ENCODE peak calls at places on chromosomes 5 and 9, in six cellular contexts. U is neural progenitor cell, A is PC-3, N is PC-9, I is GM23338, B is MM.1S. T is an unnamed sample. For H3K36me3 and H3F3A, the result is how much of the 10 kb centered on the place peaks cover.

GRCh38 chr5:463952-464351 is 21.0 kb downstream of the EXOC3 start:
- DNase-seq in U (no peak), A (no peak), N (no peak), I (no peak), B (no peak), T (no peak)

GRCh38 chr5:98428806-98429205 is 344.7 kb upstream of the RGMB start:
- DNase-seq in U (no peak), A (no peak), N (no peak), I (no peak), B (peak), T (peak)

GRCh38 chr5:108822211-108822947 is 74.7 kb downstream of the FER start:
- DNase-seq in U (no peak), A (no peak), N (no peak), I (no peak), B (no peak), T (no peak)

GRCh38 chr5:139262414-139263139 is 31.0 kb upstream of the MATR3 start:
- DNase-seq in U (peak), A (peak), N (peak), I (peak), B (peak), T (peak)

GRCh38 chr9:114271556-114272510 is 51.1 kb upstream of the ORM1 start:
- DNase-seq in U (peak), A (peak), N (no peak), I (peak), B (peak), T (peak)

GRCh38 chr9:114495992-114496391 is 9.3 kb downstream of the WHRN start:
- DNase-seq in U (no peak), A (no peak), N (no peak), I (no peak), B (no peak), T (no peak)

GRCh38 chr9:124352616-124353015 is 62.6 kb downstream of the PSMB7 start:
- DNase-seq in U (no peak), A (no peak), N (no peak), I (no peak), B (no peak), T (peak)

GRCh38 chr9:70340572-70340971 is 73.9 kb downstream of the KLF9 start:
- DNase-seq in U (peak), A (peak), N (no peak), I (peak), B (no peak), T (peak)

GRCh38 chr9:108443278-108443633 is 412.5 kb downstream of the ACTL7B start:
- DNase-seq in U (no peak), A (no peak), N (no peak), I (no peak), B (no peak), T (peak)

GRCh38 chr5:33338336-33339110 is 102.2 kb upstream of the TARS1 start:
- DNase-seq in U (no peak), A (no peak), N (no peak), I (no peak), B (no peak), T (no peak)

GRCh38 chr9:129131300-129132145 is 20.3 kb downstream of the PTPA start:
- DNase-seq in U (peak), A (peak), N (peak), I (peak), B (peak), T (peak)

GRCh38 chr9:3215658-3216057 is 310.1 kb downstream of the RFX3 start:
- DNase-seq in U (no peak), A (no peak), N (no peak), I (no peak), B (no peak), T (no peak)

GRCh38 chr9:82091610-82092009 is 103.0 kb downstream of the SPATA31D1 start:
- DNase-seq in U (no peak), A (peak), N (no peak), I (no peak), B (no peak), T (no peak)

GRCh38 chr5:31350395-31350794 is 156.9 kb downstream of the CDH6 start:
- DNase-seq in U (no peak), A (no peak), N (no peak), I (no peak), B (no peak), T (no peak)

GRCh38 chr9:120348951-120349429 is 231.0 kb downstream of the CDK5RAP2 start:
- DNase-seq in U (peak), A (peak), N (peak), I (peak), B (no peak), T (peak)

GRCh38 chr5:178293400-178293799 is 60.8 kb upstream of the PHYKPL start:
- DNase-seq in U (no peak), A (no peak), N (no peak), I (no peak), B (no peak), T (no peak)

GRCh38 chr5:172775326-172776234 is 4.6 kb upstream of the DUSP1 start:
- DNase-seq in U (no peak), A (peak), N (no peak), I (no peak), B (no peak), T (peak)

GRCh38 chr9:97038909-97039781 is at the start of gene CTSV:
- DNase-seq in U (peak), A (peak), N (peak), I (peak), B (peak), T (peak)

GRCh38 chr5:176609724-176610429 is at the start of gene GPRIN1:
- DNase-seq in U (peak), A (peak), N (peak), I (peak), B (peak), T (peak)

GRCh38 chr5:150515446-150515845 is 7.5 kb downstream of the NDST1 start:
- DNase-seq in U (no peak), A (no peak), N (no peak), I (no peak), B (no peak), T (peak)

GRCh38 chr5:8184455-8185063 is 315.6 kb downstream of the MTRR start:
- DNase-seq in U (peak), A (peak), N (peak), I (peak), B (peak), T (peak)

GRCh38 chr5:60339691-60340191 is 360.2 kb downstream of the DEPDC1B start:
- DNase-seq in U (no peak), A (no peak), N (no peak), I (no peak), B (no peak), T (peak)

GRCh38 chr5:57311251-57311650 is 137.4 kb downstream of the GPBP1 start:
- DNase-seq in U (no peak), A (no peak), N (no peak), I (peak), B (no peak), T (peak)

GRCh38 chr5:135032613-135033025 is 1.4 kb downstream of the PITX1 start:
- DNase-seq in U (no peak), A (no peak), N (no peak), I (no peak), B (peak), T (peak)

GRCh38 chr5:134833340-134834032 is 12.3 kb upstream of the C5orf24 start:
- DNase-seq in U (no peak), A (no peak), N (no peak), I (no peak), B (no peak), T (no peak)

GRCh38 chr5:75668348-75668895 is 48.8 kb downstream of the POC5 start:
- DNase-seq in U (no peak), A (no peak), N (no peak), I (no peak), B (no peak), T (no peak)

GRCh38 chr5:38913714-38914113 is 67.9 kb downstream of the OSMR start:
- DNase-seq in U (no peak), A (no peak), N (no peak), I (no peak), B (no peak), T (peak)

GRCh38 chr9:122815544-122815943 is 12.8 kb downstream of the PDCL start:
- DNase-seq in U (no peak), A (no peak), N (no peak), I (no peak), B (no peak), T (no peak)

GRCh38 chr5:115246361-115246991 is 16.2 kb downstream of the PGGT1B start:
- DNase-seq in U (peak), A (peak), N (no peak), I (peak), B (peak), T (peak)

GRCh38 chr9:134712243-134712642 is 70.6 kb downstream of the COL5A1 start:
- DNase-seq in U (no peak), A (no peak), N (no peak), I (no peak), B (no peak), T (no peak)

GRCh38 chr5:16987776-16988175 is 51.7 kb upstream of the MYO10 start:
- DNase-seq in U (no peak), A (no peak), N (no peak), I (no peak), B (no peak), T (no peak)

GRCh38 chr9:127869310-127870152 is 7.9 kb downstream of the AK1 start:
- DNase-seq in U (peak), A (peak), N (peak), I (peak), B (peak), T (peak)
- H3K36me3 ChIP-seq in U (under half), A (under half), N (under half), I (under half), B (under half), T (under half)

DNA sequence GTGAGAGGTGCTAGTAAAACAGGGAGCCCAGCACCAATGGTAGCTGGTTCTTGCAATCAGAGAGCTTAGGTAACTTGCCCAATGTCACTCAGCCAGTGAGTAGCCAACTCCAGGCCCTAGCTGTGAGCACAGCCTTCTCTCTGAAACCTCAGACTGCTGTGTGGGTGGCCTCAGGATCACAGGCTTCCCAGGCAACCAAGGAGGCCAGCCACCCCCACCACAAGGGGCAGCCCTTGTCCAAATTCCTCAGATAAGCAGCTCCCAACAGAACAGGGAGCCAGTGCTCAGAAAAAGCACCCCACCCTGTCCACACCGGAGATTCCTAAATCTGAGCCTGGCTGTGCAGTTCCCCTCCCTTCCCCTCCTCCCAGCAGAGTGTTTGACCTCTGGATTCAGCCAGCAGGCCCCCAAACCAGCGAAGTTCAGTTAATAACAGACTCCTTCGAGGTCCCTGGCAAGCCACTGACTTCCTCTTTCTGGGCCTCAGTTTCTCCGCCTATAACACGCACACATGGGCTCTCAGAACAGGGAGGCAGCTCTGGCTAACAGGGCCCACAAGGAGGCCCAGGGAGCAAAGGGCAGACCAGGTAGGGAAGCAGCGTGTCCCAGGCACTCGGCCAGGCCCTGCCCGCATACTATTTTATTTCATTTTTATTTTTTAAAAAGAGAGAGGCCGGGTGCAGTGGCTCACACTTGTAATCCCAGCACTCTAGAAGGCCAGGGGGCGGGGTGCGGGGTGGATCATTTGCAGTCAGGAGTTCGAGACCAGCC is 2.7 kb downstream of the EEIG1 start:
- DNase-seq in U (peak), A (peak), N (peak), I (peak), B (peak), T (peak)
- H3F3A ChIP-seq in U (under half), A (under half), N (under half), I (under half), B (under half), T (under half)

DNA sequence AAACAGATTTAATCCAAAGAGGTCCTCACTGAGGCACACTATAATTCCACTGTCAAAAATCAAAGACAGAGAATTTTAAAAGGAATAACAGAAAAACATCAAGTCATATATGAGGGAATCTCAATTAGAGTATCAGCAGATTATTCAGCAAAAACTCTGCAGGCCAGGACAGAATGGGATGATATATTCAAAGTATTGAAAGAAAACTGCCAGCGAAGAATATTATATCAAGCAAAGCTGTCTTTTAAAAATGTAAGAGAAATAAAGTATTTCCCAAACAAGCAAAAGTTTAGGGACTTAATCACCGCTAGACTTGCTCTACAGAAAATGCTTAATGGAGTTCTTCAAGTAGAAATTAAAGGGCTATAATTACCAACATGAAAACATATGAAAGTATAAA is 15.7 kb upstream of the OR2Y1 start:
- DNase-seq in U (no peak), A (no peak), N (no peak), I (no peak), B (no peak), T (no peak)
- TF ChIP-seq EZH2 in U (no peak), A (no peak), N (no peak), I (no peak), B (no peak), T (no peak)

DNA sequence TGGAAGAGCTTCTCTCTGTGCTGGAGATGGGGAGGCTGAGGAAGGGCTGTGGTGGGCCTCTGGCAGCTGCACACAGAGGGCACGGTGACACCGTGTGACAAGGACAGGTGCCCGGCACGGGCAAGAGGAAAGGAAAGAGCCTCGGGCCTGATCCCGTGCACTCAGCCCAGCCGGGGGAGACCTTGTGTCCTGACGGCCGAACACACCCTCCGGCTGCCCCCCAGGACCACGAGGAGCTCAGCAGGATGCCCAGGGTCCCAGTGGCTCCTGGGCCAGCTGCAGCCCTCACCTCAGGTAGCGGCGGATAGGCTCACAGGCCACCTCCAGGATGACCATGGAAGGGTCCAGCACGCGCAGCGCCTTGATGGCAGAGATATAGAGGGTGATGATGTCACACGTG is 5.5 kb downstream of the ANAPC2 start:
- DNase-seq in U (no peak), A (no peak), N (no peak), I (no peak), B (no peak), T (no peak)
- H3K36me3 ChIP-seq in U (under half), A (under half), N (under half), I (under half), B (under half), T (under half)

DNA sequence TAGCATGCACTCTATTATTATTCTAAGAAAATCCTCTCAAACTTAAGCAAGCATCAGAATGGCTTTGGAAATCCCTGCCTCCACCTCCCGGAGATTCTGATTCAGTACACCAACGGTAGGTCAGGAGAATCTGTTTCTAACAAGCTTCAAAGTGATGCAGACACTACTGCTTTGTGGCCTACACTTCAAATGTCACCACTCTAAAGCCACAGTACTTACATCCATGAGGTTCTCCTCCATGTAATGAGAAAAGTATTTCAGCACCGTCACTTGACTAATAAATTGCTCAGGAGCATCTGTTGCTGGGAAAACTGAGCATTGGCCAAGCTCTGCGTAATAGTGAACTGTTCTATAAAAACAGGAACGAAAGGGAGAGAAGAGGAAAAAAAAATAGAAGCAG is 4.8 kb downstream of the PLK2 start:
- DNase-seq in U (no peak), A (no peak), N (no peak), I (no peak), B (no peak), T (peak)
- H3F3A ChIP-seq in U (under half), A (under half), N (half or more), I (under half), B (under half), T (half or more)